ENCODE peak calls at places on chromosomes 6 and 20, in eight cellular contexts. G is astrocyte of the cerebellum, E is D721Med, X is H9, S is neural progenitor cell, T is dorsolateral prefrontal cortex, C is fibroblast of lung, R is GM20000. V is an unnamed sample.

GRCh38 chr6:156844089-156844488 is 66.9 kb downstream of the ARID1B start:
- DNase-seq in S (no peak), E (no peak), G (no peak), C (peak), X (no peak), R (no peak), T (no peak), V (no peak)

GRCh38 chr20:23406880-23407279 is 14.4 kb downstream of the NAPB start:
- DNase-seq in X (no peak), C (no peak), G (no peak), S (no peak), T (no peak), R (no peak), E (no peak), V (no peak)

GRCh38 chr6:155434117-155434516 is 21.5 kb downstream of the NOX3 start:
- DNase-seq in X (no peak), R (no peak), C (no peak), T (no peak), S (no peak), G (no peak), E (no peak), V (no peak)

GRCh38 chr6:101083533-101084172 is 202.5 kb upstream of the ASCC3 start:
- DNase-seq in X (no peak), T (no peak), S (peak), R (no peak), C (peak), G (no peak), E (no peak), V (no peak)

GRCh38 chr20:4247898-4248858 is 232.8 kb upstream of the RNF24 start:
- DNase-seq in E (no peak), R (no peak), G (no peak), S (no peak), C (no peak), X (peak), T (no peak), V (no peak)

GRCh38 chr20:1734269-1734858 is 76.8 kb upstream of the SIRPG start:
- DNase-seq in E (no peak), X (no peak), T (peak), C (no peak), R (peak), G (no peak), S (no peak), V (peak)

GRCh38 chr20:11849270-11849920 is 68.3 kb upstream of the BTBD3 start:
- DNase-seq in C (peak), E (no peak), G (no peak), X (no peak), S (no peak), T (no peak), R (no peak), V (no peak)

GRCh38 chr6:72561629-72562028 is 60.2 kb upstream of the KCNQ5 start:
- DNase-seq in C (no peak), R (no peak), T (no peak), X (no peak), G (no peak), S (no peak), E (no peak), V (no peak)

GRCh38 chr6:158666637-158667359 is 16.9 kb downstream of the SYTL3 start:
- DNase-seq in T (no peak), G (no peak), X (no peak), S (no peak), R (peak), C (peak), E (no peak), V (peak)

GRCh38 chr20:23867152-23867776 is 12.3 kb downstream of the CST5 start:
- DNase-seq in R (no peak), X (peak), S (no peak), E (no peak), G (no peak), T (no peak), C (no peak), V (no peak)

GRCh38 chr6:150905769-150906168 is 40.3 kb downstream of the MTHFD1L start:
- DNase-seq in G (no peak), S (peak), C (no peak), T (no peak), X (no peak), E (no peak), R (no peak), V (no peak)

GRCh38 chr6:112501705-112502104 is 154.6 kb downstream of the RFPL4B start:
- DNase-seq in R (no peak), X (no peak), G (peak), C (peak), E (no peak), S (peak), T (peak), V (no peak)

GRCh38 chr6:82786251-82786650 is 279.4 kb downstream of the UBE3D start:
- DNase-seq in X (no peak), G (no peak), T (no peak), E (no peak), S (no peak), C (no peak), R (no peak), V (no peak)

GRCh38 chr20:3922223-3922982 is 33.2 kb downstream of the PANK2 start:
- DNase-seq in X (no peak), E (no peak), G (no peak), S (no peak), R (no peak), C (no peak), T (no peak), V (no peak)

GRCh38 chr6:31734247-31734702 is 2.1 kb downstream of the CLIC1 start:
- DNase-seq in E (no peak), C (no peak), S (no peak), G (no peak), R (no peak), X (no peak), T (no peak), V (no peak)

GRCh38 chr20:47521059-47521808 is 19.5 kb downstream of the NCOA3 start:
- DNase-seq in G (no peak), E (no peak), S (peak), C (no peak), X (peak), R (no peak), T (no peak), V (no peak)
- TF ChIP-seq CTCF in G (peak), E (no peak), S (peak), C (no peak), X (peak), R (no peak), T (no peak), V (no peak)

GRCh38 chr20:25295386-25296093 is 47.7 kb downstream of the PYGB start:
- DNase-seq in S (no peak), R (no peak), X (peak), T (no peak), G (no peak), C (no peak), E (no peak), V (no peak)
- TF ChIP-seq CTCF in S (no peak), R (no peak), X (no peak), T (no peak), G (no peak), C (no peak), E (no peak), V (no peak)

GRCh38 chr20:32091888-32092346 is 17.6 kb upstream of the TM9SF4 start:
- DNase-seq in E (peak), G (peak), S (peak), R (peak), C (peak), T (peak), X (peak), V (peak)
- TF ChIP-seq CTCF in E (peak), G (peak), S (peak), R (peak), C (peak), T (peak), X (peak), V (peak)

GRCh38 chr6:22442826-22443225 is 126.5 kb upstream of the HDGFL1 start:
- DNase-seq in T (no peak), S (no peak), X (no peak), E (no peak), G (no peak), R (no peak), C (peak), V (no peak)
- TF ChIP-seq CTCF in T (no peak), S (no peak), X (no peak), E (no peak), G (no peak), R (no peak), C (no peak), V (no peak)

GRCh38 chr6:24494726-24495515 is at the start of gene ALDH5A1:
- DNase-seq in C (peak), X (peak), E (no peak), R (peak), G (peak), S (peak), T (peak), V (peak)
- TF ChIP-seq CTCF in C (no peak), X (peak), E (peak), R (peak), G (peak), S (peak), T (peak), V (peak)

GRCh38 chr6:25431642-25432307 is 152.6 kb downstream of the CARMIL1 start:
- DNase-seq in X (no peak), R (no peak), S (no peak), C (no peak), G (no peak), E (no peak), T (no peak), V (no peak)

GRCh38 chr6:25439368-25439767 is 160.2 kb downstream of the CARMIL1 start:
- DNase-seq in C (no peak), E (peak), X (no peak), G (no peak), S (no peak), R (no peak), T (no peak), V (no peak)

GRCh38 chr6:25436760-25437159 is 157.6 kb downstream of the CARMIL1 start:
- DNase-seq in T (no peak), G (no peak), R (no peak), E (no peak), C (no peak), X (no peak), S (no peak), V (no peak)

GRCh38 chr6:25435397-25435985 is 156.3 kb downstream of the CARMIL1 start:
- DNase-seq in R (no peak), S (no peak), T (no peak), E (no peak), X (no peak), G (no peak), C (no peak), V (no peak)
- TF ChIP-seq CTCF in R (no peak), S (no peak), T (no peak), E (no peak), X (no peak), G (no peak), C (no peak), V (no peak)

GRCh38 chr20:42018979-42019378 is 400.8 kb upstream of the CHD6 start:
- DNase-seq in C (no peak), R (no peak), T (no peak), E (no peak), G (no peak), S (peak), X (peak), V (no peak)
- TF ChIP-seq CTCF in C (no peak), R (no peak), T (no peak), E (peak), G (no peak), S (peak), X (peak), V (no peak)

GRCh38 chr20:49185071-49185757 is 2.9 kb downstream of the STAU1 start:
- DNase-seq in G (no peak), X (no peak), R (no peak), C (no peak), E (no peak), S (no peak), T (no peak), V (no peak)

GRCh38 chr20:49188101-49188784 is at the start of gene STAU1:
- DNase-seq in T (peak), S (peak), C (peak), X (peak), E (peak), R (peak), G (peak), V (peak)

GRCh38 chr20:49184691-49185070 is 3.5 kb downstream of the STAU1 start:
- DNase-seq in G (no peak), X (no peak), T (no peak), E (no peak), S (no peak), R (no peak), C (no peak), V (no peak)

GRCh38 chr20:49187330-49188100 is 619 bp downstream of the STAU1 start:
- DNase-seq in E (no peak), S (peak), R (peak), T (no peak), G (no peak), C (no peak), X (peak), V (peak)

GRCh38 chr20:49186535-49187329 is 1.4 kb downstream of the STAU1 start:
- DNase-seq in T (no peak), R (peak), G (peak), X (no peak), E (no peak), C (peak), S (peak), V (peak)
- TF ChIP-seq CTCF in T (no peak), R (no peak), G (no peak), X (no peak), E (no peak), C (no peak), S (no peak), V (no peak)

GRCh38 chr6:78611886-78612480 is 255.4 kb upstream of the IRAK1BP1 start:
- DNase-seq in R (peak), C (peak), S (peak), X (no peak), G (no peak), T (no peak), E (no peak), V (no peak)
- TF ChIP-seq CTCF in R (peak), C (peak), S (peak), X (peak), G (peak), T (peak), E (peak), V (peak)

DNA sequence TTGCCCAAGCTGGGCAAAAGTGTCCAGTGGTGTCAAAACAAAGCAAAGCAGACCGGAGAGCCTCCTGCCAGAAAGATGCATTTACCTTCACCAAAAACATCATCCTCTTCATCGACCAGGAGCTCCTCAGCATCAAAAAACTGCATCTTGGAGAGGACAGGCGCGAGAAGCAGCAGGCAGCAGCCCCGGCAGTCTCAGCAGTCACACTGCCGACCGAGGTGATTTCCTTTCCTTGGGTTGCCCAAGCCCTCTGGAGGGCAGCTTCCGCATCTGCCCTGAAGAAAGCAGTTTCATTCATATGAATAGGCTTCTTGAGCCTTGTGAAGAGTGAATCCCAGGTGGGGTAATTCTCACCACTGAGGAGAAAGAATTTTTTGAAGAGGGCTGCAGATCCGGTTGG is at the start of gene RIPOR2:
- DNase-seq in G (no peak), X (peak), T (no peak), E (no peak), R (no peak), C (no peak), S (peak), V (peak)
- TF ChIP-seq CTCF in G (peak), X (peak), T (no peak), E (no peak), R (no peak), C (no peak), S (peak), V (peak)

V was measured in GM10248.